ENCODE peak calls at places on chromosomes 5 and 9, in five cellular contexts. One of them, this sample, is unnamed.
A peak's percentile ranks its signal among the peaks of the same experiment; 100 is the strongest.

GRCh38 chr9:134262035-134262434 is 64.2 kb upstream of the RXRA start:
- DNase-seq in esophagus muscularis mucosa: no peak
- DNase-seq in brain microvascular endothelial cell: no peak
- DNase-seq in pancreas: no peak
- DNase-seq in caudate nucleus: no peak
- DNase-seq in this sample: no peak

GRCh38 chr5:34688015-34688800 is 32.1 kb downstream of the RAI14 start:
- DNase-seq in esophagus muscularis mucosa: no peak
- DNase-seq in brain microvascular endothelial cell: no peak
- DNase-seq in pancreas: no peak
- DNase-seq in caudate nucleus: no peak
- DNase-seq in this sample: no peak

GRCh38 chr5:115033861-115034260 is 135.8 kb downstream of the TRIM36 start:
- DNase-seq in esophagus muscularis mucosa: no peak
- DNase-seq in brain microvascular endothelial cell: no peak
- DNase-seq in pancreas: no peak
- DNase-seq in caudate nucleus: no peak
- DNase-seq in this sample: no peak

GRCh38 chr9:80410106-80410505 is 838.3 kb downstream of the TLE4 start:
- DNase-seq in esophagus muscularis mucosa: no peak
- DNase-seq in brain microvascular endothelial cell: peak; percentile 43
- DNase-seq in pancreas: no peak
- DNase-seq in caudate nucleus: peak; percentile 3
- DNase-seq in this sample: no peak

GRCh38 chr5:114657342-114658130 is 295.7 kb downstream of the KCNN2 start:
- DNase-seq in esophagus muscularis mucosa: no peak
- DNase-seq in brain microvascular endothelial cell: no peak
- DNase-seq in pancreas: no peak
- DNase-seq in caudate nucleus: no peak
- DNase-seq in this sample: no peak

GRCh38 chr5:96651948-96652753 is 10.0 kb upstream of the CAST start:
- DNase-seq in esophagus muscularis mucosa: no peak
- DNase-seq in brain microvascular endothelial cell: no peak
- DNase-seq in pancreas: no peak
- DNase-seq in caudate nucleus: no peak
- DNase-seq in this sample: no peak

GRCh38 chr5:59712836-59713487 is 180.6 kb downstream of the PDE4D start:
- DNase-seq in esophagus muscularis mucosa: no peak
- DNase-seq in brain microvascular endothelial cell: no peak
- DNase-seq in pancreas: no peak
- DNase-seq in caudate nucleus: no peak
- DNase-seq in this sample: no peak

GRCh38 chr9:31700252-31701045 is 684.0 kb upstream of the ACO1 start:
- DNase-seq in esophagus muscularis mucosa: no peak
- DNase-seq in brain microvascular endothelial cell: no peak
- DNase-seq in pancreas: no peak
- DNase-seq in caudate nucleus: no peak
- DNase-seq in this sample: no peak

GRCh38 chr5:131277875-131278795 is 14.3 kb downstream of the CDC42SE2 start:
- DNase-seq in esophagus muscularis mucosa: no peak
- DNase-seq in brain microvascular endothelial cell: no peak
- DNase-seq in pancreas: no peak
- DNase-seq in caudate nucleus: no peak
- DNase-seq in this sample: no peak

GRCh38 chr5:180494510-180495181 is 467 bp downstream of the CNOT6 start:
- DNase-seq in esophagus muscularis mucosa: no peak
- DNase-seq in brain microvascular endothelial cell: no peak
- DNase-seq in pancreas: peak; percentile 21
- DNase-seq in caudate nucleus: no peak
- DNase-seq in this sample: no peak

DNA sequence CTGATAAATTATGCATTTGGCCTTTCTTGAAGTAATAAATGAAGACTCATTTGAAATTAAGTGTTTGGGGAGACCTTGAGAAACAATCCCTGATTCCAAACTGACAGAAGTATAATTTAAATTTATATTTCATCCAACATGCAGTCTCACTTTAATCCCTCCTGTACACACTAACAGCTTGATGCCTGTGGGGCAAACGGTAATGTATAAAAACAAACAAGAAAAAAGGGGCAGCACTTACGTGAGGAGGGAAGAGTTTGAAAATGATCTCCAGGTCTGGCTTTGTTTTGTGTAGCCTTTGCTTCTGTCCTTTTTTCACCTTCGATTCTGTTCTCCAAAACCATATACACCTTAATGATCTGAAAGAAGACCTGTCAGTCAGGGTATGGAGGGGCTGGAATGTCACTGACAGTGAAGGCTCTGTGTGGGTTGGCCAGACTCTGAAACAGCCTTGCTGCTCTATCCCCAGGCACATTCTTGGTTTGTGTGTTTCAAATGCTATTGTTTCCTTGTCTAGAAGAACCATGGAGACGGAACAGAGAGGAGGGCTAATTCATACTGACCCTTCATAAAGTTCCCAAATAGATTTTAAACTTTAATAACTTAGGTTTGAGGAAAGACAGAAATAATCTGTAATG is 338.2 kb upstream of the WWC1 start:
- DNase-seq in esophagus muscularis mucosa: no peak
- DNase-seq in brain microvascular endothelial cell: no peak
- DNase-seq in pancreas: no peak
- DNase-seq in caudate nucleus: no peak
- DNase-seq in this sample: no peak
- H3K27ac ChIP-seq in esophagus muscularis mucosa: no peak overlapping the region
- H3K27ac ChIP-seq in brain microvascular endothelial cell: no peak overlapping the region
- H3K27ac ChIP-seq in pancreas: no peak overlapping the region
- H3K27ac ChIP-seq in caudate nucleus: no peak overlapping the region
- H3K27ac ChIP-seq in this sample: no peak overlapping the region

GRCh38 chr9:110814159-110814558 is 145.6 kb downstream of the MUSK start:
- DNase-seq in esophagus muscularis mucosa: no peak
- DNase-seq in brain microvascular endothelial cell: no peak
- DNase-seq in pancreas: no peak
- DNase-seq in caudate nucleus: no peak
- DNase-seq in this sample: no peak

GRCh38 chr9:110820378-110820777 is 151.8 kb downstream of the MUSK start:
- DNase-seq in esophagus muscularis mucosa: no peak
- DNase-seq in brain microvascular endothelial cell: no peak
- DNase-seq in pancreas: no peak
- DNase-seq in caudate nucleus: no peak
- DNase-seq in this sample: no peak

GRCh38 chr9:110810251-110810976 is 141.8 kb downstream of the MUSK start:
- DNase-seq in esophagus muscularis mucosa: no peak
- DNase-seq in brain microvascular endothelial cell: no peak
- DNase-seq in pancreas: no peak
- DNase-seq in caudate nucleus: no peak
- DNase-seq in this sample: no peak

GRCh38 chr9:110821064-110821463 is 152.5 kb downstream of the MUSK start:
- DNase-seq in esophagus muscularis mucosa: no peak
- DNase-seq in brain microvascular endothelial cell: no peak
- DNase-seq in pancreas: no peak
- DNase-seq in caudate nucleus: no peak
- DNase-seq in this sample: no peak

DNA sequence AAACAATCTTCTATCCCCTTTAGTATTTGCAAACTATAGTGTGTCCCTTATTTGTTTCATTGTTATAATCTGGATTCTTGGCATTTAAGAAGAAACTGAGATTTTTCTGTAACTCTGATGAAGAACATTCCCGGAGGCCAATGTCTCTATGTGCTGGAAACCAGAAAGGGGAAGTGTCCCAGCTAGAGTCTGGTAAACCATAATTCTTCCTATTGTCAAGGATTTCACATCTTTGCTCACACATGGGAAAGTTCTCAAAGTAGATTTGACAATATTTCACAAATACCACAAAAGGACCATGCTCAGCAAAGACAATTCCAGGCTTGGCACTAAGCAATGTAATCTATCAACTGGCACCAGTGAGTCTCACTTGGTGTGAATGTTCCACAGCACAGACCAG is 146.8 kb downstream of the MUSK start:
- DNase-seq in esophagus muscularis mucosa: no peak
- DNase-seq in brain microvascular endothelial cell: no peak
- DNase-seq in pancreas: no peak
- DNase-seq in caudate nucleus: no peak
- DNase-seq in this sample: no peak
- H3K27ac ChIP-seq in esophagus muscularis mucosa: no peak overlapping the region
- H3K27ac ChIP-seq in brain microvascular endothelial cell: no peak overlapping the region
- H3K27ac ChIP-seq in pancreas: no peak overlapping the region
- H3K27ac ChIP-seq in caudate nucleus: no peak overlapping the region
- H3K27ac ChIP-seq in this sample: no peak overlapping the region

GRCh38 chr5:132301341-132302274 is 7.4 kb downstream of the SLC22A4 start:
- DNase-seq in esophagus muscularis mucosa: no peak
- DNase-seq in brain microvascular endothelial cell: no peak
- DNase-seq in pancreas: no peak
- DNase-seq in caudate nucleus: no peak
- DNase-seq in this sample: peak; percentile 83
- H3K27ac ChIP-seq in esophagus muscularis mucosa: no peak overlapping the region
- H3K27ac ChIP-seq in brain microvascular endothelial cell: no peak overlapping the region
- H3K27ac ChIP-seq in pancreas: no peak overlapping the region
- H3K27ac ChIP-seq in caudate nucleus: no peak overlapping the region
- H3K27ac ChIP-seq in this sample: no peak overlapping the region

GRCh38 chr5:14254686-14255085 is 111.5 kb downstream of the TRIO start:
- DNase-seq in esophagus muscularis mucosa: no peak
- DNase-seq in brain microvascular endothelial cell: no peak
- DNase-seq in pancreas: no peak
- DNase-seq in caudate nucleus: no peak
- DNase-seq in this sample: no peak
- H3K27ac ChIP-seq in esophagus muscularis mucosa: peak overlapping the region; percentile 28
- H3K27ac ChIP-seq in brain microvascular endothelial cell: no peak overlapping the region
- H3K27ac ChIP-seq in pancreas: no peak overlapping the region
- H3K27ac ChIP-seq in caudate nucleus: no peak overlapping the region
- H3K27ac ChIP-seq in this sample: no peak overlapping the region

GRCh38 chr9:16867571-16868311 is 2.7 kb downstream of the BNC2 start:
- DNase-seq in esophagus muscularis mucosa: peak; percentile 94
- DNase-seq in brain microvascular endothelial cell: peak; percentile 84
- DNase-seq in pancreas: no peak
- DNase-seq in caudate nucleus: no peak
- DNase-seq in this sample: no peak
- H3K27ac ChIP-seq in esophagus muscularis mucosa: peak overlapping the region; percentile 89
- H3K27ac ChIP-seq in brain microvascular endothelial cell: peak overlapping the region; percentile 78
- H3K27ac ChIP-seq in pancreas: no peak overlapping the region
- H3K27ac ChIP-seq in caudate nucleus: no peak overlapping the region
- H3K27ac ChIP-seq in this sample: peak overlapping the region; percentile 92

GRCh38 chr5:74454263-74455030 is 186.1 kb downstream of the ENC1 start:
- DNase-seq in esophagus muscularis mucosa: no peak
- DNase-seq in brain microvascular endothelial cell: no peak
- DNase-seq in pancreas: no peak
- DNase-seq in caudate nucleus: no peak
- DNase-seq in this sample: no peak

GRCh38 chr5:74452851-74453250 is 187.7 kb downstream of the ENC1 start:
- DNase-seq in esophagus muscularis mucosa: no peak
- DNase-seq in brain microvascular endothelial cell: no peak
- DNase-seq in pancreas: no peak
- DNase-seq in caudate nucleus: no peak
- DNase-seq in this sample: no peak
- H3K27ac ChIP-seq in esophagus muscularis mucosa: no peak overlapping the region
- H3K27ac ChIP-seq in brain microvascular endothelial cell: no peak overlapping the region
- H3K27ac ChIP-seq in pancreas: no peak overlapping the region
- H3K27ac ChIP-seq in caudate nucleus: no peak overlapping the region
- H3K27ac ChIP-seq in this sample: no peak overlapping the region

DNA sequence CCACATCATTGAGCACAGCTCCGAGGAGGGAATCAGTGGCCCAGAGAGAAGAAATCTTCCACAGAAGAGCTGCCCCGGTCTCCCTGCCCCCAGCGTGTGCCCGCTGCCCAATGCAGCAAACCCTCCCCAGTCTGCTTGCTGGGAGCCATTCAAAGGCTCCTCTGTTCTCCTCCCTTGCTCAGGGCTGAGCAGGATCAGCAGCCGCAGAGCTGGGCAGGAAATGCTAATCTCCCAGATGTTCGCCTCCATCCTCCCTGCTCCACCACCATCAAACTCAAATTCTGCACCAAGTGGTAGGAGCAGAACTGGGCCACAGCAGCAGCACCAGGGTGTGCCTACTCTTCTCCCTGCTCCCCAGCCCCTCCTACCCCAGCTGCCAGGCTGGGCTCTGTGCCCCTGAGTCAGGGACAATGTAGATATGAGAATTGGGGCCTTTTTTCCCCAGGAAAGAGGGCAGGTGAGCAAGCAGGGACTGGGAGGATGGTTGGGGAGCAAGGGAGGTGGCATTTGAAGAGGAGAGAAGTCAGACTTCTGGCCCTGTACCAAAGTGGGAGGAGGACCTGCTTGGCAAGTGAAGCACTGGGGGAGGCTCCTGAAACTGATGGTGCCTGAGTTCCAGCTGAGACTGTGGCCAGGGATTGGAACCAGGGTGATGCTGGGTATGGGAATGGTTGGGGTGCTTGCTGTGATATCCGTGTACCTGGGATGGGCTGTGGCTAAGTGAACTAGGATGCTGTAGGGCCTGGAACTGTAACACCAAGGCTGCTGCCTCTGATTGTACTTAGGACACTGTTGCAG is 1.9 kb upstream of the PCDH1 start:
- DNase-seq in esophagus muscularis mucosa: peak; percentile 62
- DNase-seq in brain microvascular endothelial cell: no peak
- DNase-seq in pancreas: no peak
- DNase-seq in caudate nucleus: no peak
- DNase-seq in this sample: peak; percentile 93
- H3K27ac ChIP-seq in esophagus muscularis mucosa: peak overlapping the region; percentile 44
- H3K27ac ChIP-seq in brain microvascular endothelial cell: no peak overlapping the region
- H3K27ac ChIP-seq in pancreas: no peak overlapping the region
- H3K27ac ChIP-seq in caudate nucleus: peak overlapping the region; percentile 97
- H3K27ac ChIP-seq in this sample: no peak overlapping the region

GRCh38 chr5:175851311-175851710 is 20.1 kb upstream of the CPLX2 start:
- DNase-seq in esophagus muscularis mucosa: no peak
- DNase-seq in brain microvascular endothelial cell: no peak
- DNase-seq in pancreas: no peak
- DNase-seq in caudate nucleus: no peak
- DNase-seq in this sample: no peak

GRCh38 chr5:175854231-175855040 is 16.9 kb upstream of the CPLX2 start:
- DNase-seq in esophagus muscularis mucosa: no peak
- DNase-seq in brain microvascular endothelial cell: no peak
- DNase-seq in pancreas: no peak
- DNase-seq in caudate nucleus: no peak
- DNase-seq in this sample: no peak

GRCh38 chr5:175851727-175852126 is 19.7 kb upstream of the CPLX2 start:
- DNase-seq in esophagus muscularis mucosa: no peak
- DNase-seq in brain microvascular endothelial cell: no peak
- DNase-seq in pancreas: no peak
- DNase-seq in caudate nucleus: no peak
- DNase-seq in this sample: no peak

GRCh38 chr5:175855041-175855720 is 16.2 kb upstream of the CPLX2 start:
- DNase-seq in esophagus muscularis mucosa: no peak
- DNase-seq in brain microvascular endothelial cell: no peak
- DNase-seq in pancreas: no peak
- DNase-seq in caudate nucleus: no peak
- DNase-seq in this sample: no peak

GRCh38 chr5:175853573-175854230 is 17.7 kb upstream of the CPLX2 start:
- DNase-seq in esophagus muscularis mucosa: no peak
- DNase-seq in brain microvascular endothelial cell: no peak
- DNase-seq in pancreas: no peak
- DNase-seq in caudate nucleus: no peak
- DNase-seq in this sample: no peak
- H3K27ac ChIP-seq in esophagus muscularis mucosa: no peak overlapping the region
- H3K27ac ChIP-seq in brain microvascular endothelial cell: no peak overlapping the region
- H3K27ac ChIP-seq in pancreas: no peak overlapping the region
- H3K27ac ChIP-seq in caudate nucleus: no peak overlapping the region
- H3K27ac ChIP-seq in this sample: no peak overlapping the region